ENCODE peak calls at places on chromosomes 2 and 18, in four cellular contexts. One of them, this sample, is unnamed.

GRCh38 chr2:9699139-9699823 is 68.5 kb upstream of the YWHAQ start:
- DNase-seq in T follicular helper cell: no peak
- DNase-seq in left ventricle myocardium inferior: no peak
- DNase-seq in skeletal muscle cell: peak
- DNase-seq in this sample: no peak

GRCh38 chr18:2961828-2962227 is 51.1 kb downstream of the LPIN2 start:
- DNase-seq in skeletal muscle cell: no peak
- DNase-seq in T follicular helper cell: no peak
- DNase-seq in left ventricle myocardium inferior: no peak
- DNase-seq in this sample: no peak

GRCh38 chr2:120205901-120206581 is 17.2 kb downstream of the TMEM185B start:
- DNase-seq in skeletal muscle cell: no peak
- DNase-seq in T follicular helper cell: no peak
- DNase-seq in left ventricle myocardium inferior: no peak
- DNase-seq in this sample: no peak

GRCh38 chr2:6493266-6493665 is 372.4 kb downstream of the CMPK2 start:
- DNase-seq in T follicular helper cell: no peak
- DNase-seq in skeletal muscle cell: no peak
- DNase-seq in left ventricle myocardium inferior: no peak
- DNase-seq in this sample: no peak

GRCh38 chr2:197198890-197199289 is 111.7 kb downstream of the ANKRD44 start:
- DNase-seq in skeletal muscle cell: no peak
- DNase-seq in T follicular helper cell: peak
- DNase-seq in left ventricle myocardium inferior: peak
- DNase-seq in this sample: peak

GRCh38 chr2:167749016-167749415 is 498.4 kb downstream of the STK39 start:
- DNase-seq in T follicular helper cell: no peak
- DNase-seq in skeletal muscle cell: no peak
- DNase-seq in left ventricle myocardium inferior: no peak
- DNase-seq in this sample: no peak

GRCh38 chr2:38375711-38376345 is 1.2 kb downstream of the ATL2 start:
- DNase-seq in left ventricle myocardium inferior: no peak
- DNase-seq in skeletal muscle cell: no peak
- DNase-seq in T follicular helper cell: peak
- DNase-seq in this sample: no peak

GRCh38 chr18:2706903-2707302 is 51.4 kb downstream of the SMCHD1 start:
- DNase-seq in skeletal muscle cell: no peak
- DNase-seq in left ventricle myocardium inferior: no peak
- DNase-seq in T follicular helper cell: no peak
- DNase-seq in this sample: no peak

GRCh38 chr2:217597140-217597539 is 405.7 kb downstream of the TNS1 start:
- DNase-seq in T follicular helper cell: no peak
- DNase-seq in skeletal muscle cell: no peak
- DNase-seq in left ventricle myocardium inferior: no peak
- DNase-seq in this sample: no peak

GRCh38 chr2:230322561-230323384 is 4.2 kb upstream of the SP140L start:
- DNase-seq in T follicular helper cell: no peak
- DNase-seq in skeletal muscle cell: no peak
- DNase-seq in left ventricle myocardium inferior: no peak
- DNase-seq in this sample: no peak

GRCh38 chr18:66560092-66560491 is 43.8 kb downstream of the CDH19 start:
- DNase-seq in skeletal muscle cell: no peak
- DNase-seq in T follicular helper cell: no peak
- DNase-seq in left ventricle myocardium inferior: no peak
- DNase-seq in this sample: no peak

GRCh38 chr2:88170472-88170892 is 336 bp downstream of the THNSL2 start:
- DNase-seq in T follicular helper cell: no peak
- DNase-seq in skeletal muscle cell: no peak
- DNase-seq in left ventricle myocardium inferior: no peak
- DNase-seq in this sample: no peak

GRCh38 chr2:126863336-126864015 is 35.2 kb upstream of the TEX51 start:
- DNase-seq in T follicular helper cell: no peak
- DNase-seq in left ventricle myocardium inferior: no peak
- DNase-seq in skeletal muscle cell: no peak
- DNase-seq in this sample: peak

GRCh38 chr2:135913726-135914365 is 37.6 kb upstream of the MCM6 start:
- DNase-seq in left ventricle myocardium inferior: no peak
- DNase-seq in skeletal muscle cell: no peak
- DNase-seq in T follicular helper cell: peak
- DNase-seq in this sample: no peak

GRCh38 chr18:65725421-65726050 is 25.3 kb upstream of the CDH7 start:
- DNase-seq in T follicular helper cell: no peak
- DNase-seq in left ventricle myocardium inferior: no peak
- DNase-seq in skeletal muscle cell: no peak
- DNase-seq in this sample: no peak